ENCODE peak calls at places on chromosomes 11 and 22, in eight cellular contexts. W, B, O, X, L, Y, I and A are unnamed samples.
A peak's percentile ranks its signal among the peaks of the same experiment; 100 is the strongest.

GRCh38 chr11:44848963-44849350 is 101.7 kb downstream of the TP53I11 start:
- DNase-seq in B (no peak), X (no peak), O (no peak), W (no peak), Y (no peak), L (no peak), I (no peak), A (no peak)

GRCh38 chr22:47059701-47060161 is 297.3 kb downstream of the TBC1D22A start:
- DNase-seq in Y (no peak), I (no peak), W (no peak), X (no peak), O (no peak), B (no peak), L (no peak), A (no peak)

GRCh38 chr11:63979426-63979825 is 5.0 kb downstream of the COX8A start:
- DNase-seq in Y (no peak), B (no peak), I (no peak), X (no peak), L (no peak), O (no peak), W (no peak), A (no peak)

GRCh38 chr22:47032091-47032943 is 269.9 kb downstream of the TBC1D22A start:
- DNase-seq in O (no peak), B (no peak), Y (no peak), I (no peak), L (peak; percentile 37), X (no peak), W (no peak), A (no peak)

GRCh38 chr22:24695958-24696511 is 78.5 kb downstream of the PIWIL3 start:
- DNase-seq in B (no peak), Y (no peak), L (no peak), O (no peak), W (peak; percentile 42), X (no peak), I (no peak), A (no peak)

GRCh38 chr11:45289369-45289768 is 3.2 kb upstream of the SYT13 start:
- DNase-seq in L (peak; percentile 66), O (no peak), B (peak; percentile 57), X (no peak), I (no peak), W (no peak), Y (no peak), A (no peak)

GRCh38 chr11:134450186-134450585 is 38.1 kb upstream of the B3GAT1 start:
- DNase-seq in I (no peak), O (no peak), W (no peak), X (no peak), L (no peak), Y (no peak), B (no peak), A (no peak)

GRCh38 chr11:10770626-10771254 is 19.7 kb downstream of the CTR9 start:
- DNase-seq in L (peak; percentile 51), I (no peak), O (no peak), Y (no peak), B (peak; percentile 72), X (peak; percentile 21), W (peak; percentile 80), A (peak; percentile 66)

GRCh38 chr11:64661146-64661545 is 61.9 kb downstream of the NRXN2 start:
- DNase-seq in I (no peak), B (no peak), X (no peak), L (peak; percentile 43), Y (no peak), O (no peak), W (no peak), A (no peak)

GRCh38 chr11:65961267-65962135 is at the start of gene SART1:
- DNase-seq in Y (peak; percentile 96), B (peak; percentile 100), X (peak; percentile 91), L (peak; percentile 96), O (peak; percentile 96), W (peak; percentile 99), I (peak; percentile 99), A (peak; percentile 93)

GRCh38 chr22:20015971-20016733 is 471 bp downstream of the ARVCF start:
- DNase-seq in X (peak; percentile 31), L (no peak), W (peak; percentile 62), B (no peak), I (no peak), O (no peak), Y (peak; percentile 56), A (peak; percentile 33)

GRCh38 chr22:43796567-43796966 is 15.5 kb downstream of the EFCAB6 start:
- DNase-seq in Y (no peak), X (no peak), I (no peak), B (no peak), O (no peak), W (peak; percentile 90), L (peak; percentile 59), A (peak; percentile 16)

DNA sequence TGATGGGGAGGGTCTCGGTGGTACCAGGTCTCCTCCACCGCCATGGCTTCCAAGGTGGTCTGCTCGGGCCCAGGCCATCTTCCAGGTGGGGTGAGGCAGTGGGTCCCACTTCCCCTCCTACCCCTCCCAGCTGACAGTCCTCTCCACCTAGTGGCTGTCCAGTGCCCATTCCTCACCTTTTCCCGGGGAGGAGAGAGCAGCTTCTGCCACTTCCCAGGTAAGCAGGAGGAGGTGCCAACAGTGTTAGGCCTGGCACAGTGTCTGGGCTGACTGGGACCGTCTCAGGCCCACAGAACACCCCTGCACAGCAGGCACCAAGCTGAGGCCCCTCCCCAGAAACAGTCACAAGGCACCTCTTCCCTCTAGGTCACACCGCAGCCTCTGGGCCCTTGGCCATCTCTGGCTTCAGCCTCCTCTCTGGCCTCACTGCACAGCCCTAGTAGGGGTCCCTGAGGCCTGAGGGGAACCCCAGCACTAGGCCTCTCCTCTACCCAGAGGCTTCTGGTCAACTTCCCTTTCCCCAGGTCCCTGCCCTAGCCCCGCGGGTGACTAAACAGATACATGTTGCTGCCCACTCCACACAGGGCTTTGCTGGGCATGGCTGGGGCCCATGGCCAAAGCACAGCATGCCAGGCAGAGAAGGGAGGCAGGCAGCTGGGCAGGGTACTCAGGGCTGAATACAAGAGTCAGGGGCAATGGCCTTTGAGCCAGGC is 2.3 kb upstream of the ANKRD13D start:
- DNase-seq in Y (no peak), X (no peak), B (no peak), W (no peak), O (peak; percentile 92), I (no peak), L (no peak), A (no peak)
- TF ChIP-seq CTCF in Y (no peak), X (no peak), B (no peak), W (no peak), O (no peak), I (no peak), L (peak; percentile 17), A (no peak)

GRCh38 chr11:68019486-68019885 is 9.4 kb downstream of the ALDH3B1 start:
- DNase-seq in W (no peak), L (no peak), I (no peak), B (no peak), O (no peak), Y (no peak), X (no peak), A (no peak)

GRCh38 chr11:68018730-68019190 is 8.6 kb downstream of the ALDH3B1 start:
- DNase-seq in O (no peak), Y (no peak), L (no peak), I (no peak), B (no peak), X (no peak), W (no peak), A (no peak)

GRCh38 chr11:68022531-68022930 is 8.0 kb upstream of the NDUFS8 start:
- DNase-seq in B (no peak), Y (no peak), W (no peak), O (no peak), I (no peak), L (no peak), X (no peak), A (no peak)

GRCh38 chr11:68021167-68021787 is 9.2 kb upstream of the NDUFS8 start:
- DNase-seq in I (no peak), X (no peak), B (no peak), Y (no peak), O (no peak), W (peak; percentile 24), L (peak; percentile 42), A (no peak)

DNA sequence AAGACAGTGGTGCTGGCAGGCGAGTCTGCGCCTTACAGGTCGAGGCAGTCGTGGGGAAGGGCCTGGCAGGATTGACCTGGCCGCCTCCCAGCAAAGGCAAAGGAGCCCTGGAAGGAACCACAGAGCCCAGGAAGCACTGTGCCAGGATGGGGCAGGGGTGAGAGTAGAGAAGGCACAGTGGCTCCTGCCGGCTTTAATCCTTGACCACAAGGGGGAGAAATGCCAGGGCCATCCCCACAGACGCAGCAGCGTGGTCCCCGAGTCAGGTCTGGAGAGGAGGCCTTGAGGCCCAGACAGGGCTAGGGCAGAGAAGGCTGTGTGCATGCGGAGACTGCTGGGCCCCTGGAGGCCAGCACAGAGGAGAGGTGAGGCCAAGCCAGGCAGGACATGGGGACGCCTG is 9.9 kb upstream of the NDUFS8 start:
- DNase-seq in O (no peak), X (no peak), W (peak; percentile 42), B (peak; percentile 70), L (no peak), Y (no peak), I (no peak), A (peak; percentile 39)
- TF ChIP-seq CTCF in O (no peak), X (no peak), W (peak; percentile 47), B (peak; percentile 44), L (peak; percentile 28), Y (no peak), I (no peak), A (peak; percentile 8)

DNA sequence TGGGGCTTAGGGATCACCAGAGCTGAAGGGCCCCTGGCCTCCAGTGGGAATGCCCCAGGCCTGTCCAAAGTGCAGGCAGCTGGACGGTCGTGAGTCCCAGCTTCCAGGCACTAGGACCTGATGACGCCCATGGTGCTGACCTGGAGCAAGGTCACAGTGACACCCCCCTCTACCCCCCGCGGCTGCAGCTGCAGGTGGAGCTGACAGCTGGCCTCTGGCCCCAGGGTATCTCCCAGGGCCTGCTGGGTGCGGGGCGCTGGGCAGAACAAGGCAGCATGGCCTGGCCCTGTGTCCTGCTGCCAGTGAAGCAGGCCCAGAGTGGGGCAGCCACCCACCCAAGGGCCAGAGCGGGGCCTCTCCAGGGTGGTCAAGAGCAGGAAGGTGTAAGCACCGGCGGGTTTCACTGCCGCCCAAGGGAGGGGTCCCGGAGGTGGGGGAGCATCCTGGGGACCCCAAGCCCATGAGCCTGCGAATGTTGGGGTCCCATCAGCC is 553 bp upstream of the TCIRG1 start:
- DNase-seq in W (peak; percentile 14), O (peak; percentile 47), Y (no peak), L (no peak), B (no peak), I (no peak), X (no peak), A (no peak)
- TF ChIP-seq CTCF in W (no peak), O (no peak), Y (no peak), L (no peak), B (no peak), I (no peak), X (no peak), A (no peak)

GRCh38 chr11:102912482-102912830 is 37.7 kb upstream of the MMP12 start:
- DNase-seq in Y (no peak), B (no peak), O (no peak), I (no peak), W (no peak), L (peak; percentile 67), X (no peak), A (no peak)

GRCh38 chr11:102920118-102920684 is 35.3 kb downstream of the MMP13 start:
- DNase-seq in I (no peak), L (no peak), X (no peak), Y (no peak), B (no peak), O (no peak), W (no peak), A (no peak)

GRCh38 chr11:102911758-102912481 is 37.1 kb upstream of the MMP12 start:
- DNase-seq in I (no peak), X (no peak), W (no peak), B (no peak), Y (no peak), O (no peak), L (peak; percentile 51), A (no peak)

GRCh38 chr11:102915044-102915375 is 40.2 kb upstream of the MMP12 start:
- DNase-seq in O (no peak), Y (no peak), L (no peak), W (no peak), B (no peak), I (no peak), X (no peak), A (no peak)

GRCh38 chr11:102914238-102915043 is 39.7 kb upstream of the MMP12 start:
- DNase-seq in W (peak; percentile 68), X (no peak), O (no peak), L (peak; percentile 57), I (no peak), B (peak; percentile 18), Y (no peak), A (peak; percentile 21)
- TF ChIP-seq CTCF in W (peak; percentile 75), X (peak; percentile 62), O (peak; percentile 54), L (peak; percentile 81), I (no peak), B (peak; percentile 47), Y (no peak), A (peak; percentile 59)